ENCODE peak calls at places on chromosomes 6 and 20, in four cellular contexts. T, M, X and U are unnamed samples.
A peak's percentile ranks its signal among the peaks of the same experiment; 100 is the strongest.

GRCh38 chr6:158131926-158132325 is 36.1 kb downstream of the SERAC1 start:
- DNase-seq in T (peak; percentile 31), M (peak; percentile 13), X (no peak), U (peak; percentile 13)

GRCh38 chr20:12056836-12057235 is 139.1 kb downstream of the BTBD3 start:
- DNase-seq in T (no peak), M (no peak), X (no peak), U (no peak)

GRCh38 chr6:24340998-24341934 is 16.6 kb downstream of the DCDC2 start:
- DNase-seq in T (no peak), M (no peak), X (no peak), U (no peak)

GRCh38 chr6:153976921-153977693 is 61.9 kb upstream of the OPRM1 start:
- DNase-seq in T (no peak), M (no peak), X (peak; percentile 4), U (no peak)

GRCh38 chr20:62338294-62338620 is 28.9 kb downstream of the LAMA5 start:
- DNase-seq in T (no peak), M (no peak), X (no peak), U (no peak)

GRCh38 chr6:11920566-11920965 is 91.5 kb upstream of the HIVEP1 start:
- DNase-seq in T (no peak), M (no peak), X (no peak), U (no peak)

GRCh38 chr20:48238781-48239180 is 453.5 kb upstream of the SULF2 start:
- DNase-seq in T (no peak), M (no peak), X (no peak), U (no peak)

GRCh38 chr6:129215916-129216525 is 333.1 kb downstream of the LAMA2 start:
- DNase-seq in T (no peak), M (no peak), X (no peak), U (no peak)

GRCh38 chr6:101545171-101545570 is 151.7 kb downstream of the GRIK2 start:
- DNase-seq in T (no peak), M (no peak), X (no peak), U (no peak)

GRCh38 chr20:10213526-10213925 is 5.1 kb upstream of the SNAP25 start:
- DNase-seq in T (no peak), M (no peak), X (no peak), U (no peak)

GRCh38 chr20:14312001-14312400 is 25.4 kb downstream of the FLRT3 start:
- DNase-seq in T (no peak), M (no peak), X (no peak), U (no peak)

GRCh38 chr6:100464910-100465700 is at the start of gene SIM1:
- DNase-seq in T (no peak), M (no peak), X (no peak), U (peak; percentile 5)

GRCh38 chr6:125944434-125944816 is 12.1 kb upstream of the HINT3 start:
- DNase-seq in T (no peak), M (no peak), X (no peak), U (peak; percentile 78)

GRCh38 chr6:168067081-168067480 is 11.9 kb downstream of the FRMD1 start:
- DNase-seq in T (no peak), M (no peak), X (no peak), U (no peak)
- TF ChIP-seq SPI1 in T (no peak), M (no peak), X (no peak), U (no peak)

DNA sequence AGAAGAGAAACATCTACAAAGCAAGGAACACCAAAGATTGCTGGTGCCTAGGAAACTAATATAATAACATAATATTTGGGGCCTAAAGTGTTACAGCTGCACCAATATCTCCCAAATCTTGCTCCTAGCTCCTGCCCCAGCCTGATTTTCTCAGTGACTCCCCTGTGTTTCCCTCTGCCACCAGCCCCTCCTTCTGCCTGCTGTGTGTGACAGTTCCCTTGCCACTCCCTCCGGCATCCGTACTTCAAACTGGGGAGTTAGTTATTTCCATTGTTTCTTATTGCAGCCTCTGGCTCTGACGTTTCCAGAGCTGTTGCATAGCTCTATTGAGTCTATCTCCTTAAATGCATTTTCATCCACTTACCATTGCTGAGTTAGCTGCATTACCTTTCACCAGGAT is 43.0 kb downstream of the ESR1 start:
- DNase-seq in T (no peak), M (no peak), X (no peak), U (no peak)
- TF ChIP-seq SPI1 in T (no peak), M (no peak), X (no peak), U (no peak)

GRCh38 chr6:160966493-160967229 is 24.9 kb upstream of the MAP3K4 start:
- DNase-seq in T (no peak), M (no peak), X (no peak), U (no peak)
- TF ChIP-seq SPI1 in T (no peak), M (no peak), X (no peak), U (no peak)

DNA sequence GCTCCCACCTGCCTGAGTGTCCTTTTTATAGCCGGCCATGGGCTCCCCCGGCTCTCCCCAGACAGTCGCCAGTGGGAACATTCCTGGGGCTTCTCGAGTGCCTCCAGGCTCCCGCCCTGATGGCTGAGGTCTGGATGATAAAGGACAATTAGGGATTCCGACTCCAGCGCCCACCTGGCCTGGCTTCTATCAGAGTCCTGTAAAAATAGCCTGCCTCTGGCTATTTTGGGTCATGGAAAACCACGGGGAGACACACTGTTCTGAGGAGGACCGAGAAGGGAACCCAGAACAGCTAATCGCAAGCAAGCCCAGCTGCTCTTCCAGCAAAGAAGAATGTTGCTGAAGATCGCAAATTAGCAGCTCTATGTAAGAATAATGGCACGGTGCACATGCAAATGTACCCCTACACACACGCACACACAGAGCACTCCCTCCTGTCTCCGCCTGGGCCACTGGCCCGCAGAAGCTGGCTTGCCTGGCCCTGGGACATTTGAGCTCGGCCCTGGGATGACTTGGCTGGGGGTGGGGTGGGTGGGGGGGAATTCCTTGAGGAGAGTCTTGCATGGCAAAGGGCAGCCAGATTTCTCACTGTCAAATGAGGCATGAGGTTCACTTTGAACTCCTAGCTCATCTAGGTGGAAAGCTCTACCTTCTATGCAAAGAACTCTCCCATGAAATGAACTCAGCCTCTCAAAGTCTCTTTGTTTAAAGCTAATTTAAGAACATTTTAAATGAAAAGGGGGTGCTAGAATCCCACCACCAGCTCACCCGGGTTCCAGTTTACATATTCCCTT is 55.3 kb downstream of the CTCFL start:
- DNase-seq in T (no peak), M (no peak), X (no peak), U (no peak)
- TF ChIP-seq SPI1 in T (no peak), M (no peak), X (no peak), U (no peak)

DNA sequence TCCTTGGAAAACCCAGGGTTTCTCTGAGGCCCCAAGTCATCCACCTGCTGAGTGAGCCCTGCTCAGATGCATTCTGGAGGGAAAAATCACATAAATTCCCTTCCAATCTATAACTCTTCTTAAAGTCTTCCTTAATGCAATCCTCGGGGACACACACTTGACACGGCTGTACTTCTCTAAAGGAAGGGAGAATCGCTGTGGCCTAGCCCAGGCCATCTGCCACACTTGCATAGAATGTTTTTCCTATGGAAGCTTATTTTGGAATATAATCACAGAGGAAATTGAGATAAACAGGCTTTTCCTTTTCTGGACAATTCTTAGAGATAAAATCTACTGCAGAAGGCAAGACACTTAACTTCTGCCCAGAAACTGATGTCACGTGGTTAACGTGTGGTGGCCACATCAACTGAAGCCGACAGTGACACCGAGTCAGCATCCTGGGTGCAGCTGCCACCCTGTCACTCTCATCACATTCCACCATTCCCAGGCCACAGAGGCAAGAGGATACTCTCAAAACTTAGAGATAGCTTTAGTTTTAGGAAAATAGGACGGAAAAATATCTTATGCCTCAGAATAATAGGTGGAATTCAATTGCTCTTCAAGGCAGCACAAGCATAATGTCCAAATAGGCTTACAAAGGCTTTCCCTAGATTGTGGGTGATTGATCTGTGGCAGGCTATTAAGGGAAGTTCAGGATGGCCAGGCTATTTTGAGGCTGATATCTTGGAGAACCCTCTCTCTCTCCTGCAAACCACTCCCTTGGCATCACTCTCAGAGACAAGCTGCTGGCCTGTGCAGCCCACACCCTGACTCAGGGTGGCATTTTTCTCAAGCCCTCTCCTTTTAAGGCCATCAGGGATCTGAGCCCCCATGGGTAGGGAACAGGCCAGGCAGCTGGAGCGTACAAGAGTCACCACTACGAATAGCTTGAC is 29.6 kb downstream of the PSMB1 start:
- DNase-seq in T (no peak), M (no peak), X (no peak), U (no peak)
- TF ChIP-seq SPI1 in T (no peak), M (no peak), X (no peak), U (no peak)

DNA sequence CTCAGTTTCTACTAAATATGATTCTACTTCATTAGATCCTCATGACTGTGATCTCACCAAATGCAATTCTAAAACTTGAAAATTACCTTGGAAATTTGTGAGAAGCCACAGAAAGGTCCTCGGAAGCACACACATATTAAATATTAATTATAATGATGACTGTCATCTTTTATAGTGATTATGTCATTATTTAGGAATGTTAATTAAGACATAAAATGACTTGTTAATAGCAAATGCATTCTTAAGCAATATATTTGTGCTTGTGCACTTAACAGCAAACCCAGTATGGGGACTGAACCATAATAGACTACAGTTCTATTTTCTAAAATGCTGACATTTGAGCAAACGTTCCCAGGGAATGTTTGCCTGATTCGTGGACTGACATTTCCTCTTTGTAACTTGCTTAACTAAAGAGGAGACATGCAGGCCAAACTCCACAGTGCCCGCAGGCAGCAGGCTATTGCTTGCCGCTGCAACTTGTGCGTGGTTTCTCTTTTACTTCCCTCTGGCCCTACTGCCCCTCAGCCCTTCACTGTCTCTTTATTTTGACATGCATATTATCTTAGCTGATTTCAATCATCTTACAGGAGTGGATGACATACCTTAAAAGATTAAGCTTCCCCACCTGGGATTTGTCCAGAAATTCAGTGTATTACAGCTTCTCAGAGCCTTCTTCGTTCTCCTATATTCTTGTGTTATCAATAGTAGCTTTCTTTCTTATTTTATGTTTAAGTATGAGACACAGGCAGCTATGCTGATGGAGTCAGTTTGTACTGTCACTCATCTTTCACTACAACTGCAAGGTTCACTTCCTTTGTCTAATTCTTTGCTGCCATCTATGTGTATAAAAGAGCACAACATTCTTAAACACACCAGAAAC is 141.5 kb downstream of the GMDS start:
- DNase-seq in T (no peak), M (no peak), X (peak; percentile 11), U (no peak)
- TF ChIP-seq SPI1 in T (no peak), M (no peak), X (no peak), U (peak; percentile 30)

GRCh38 chr20:19834783-19835182 is 76.7 kb downstream of the RIN2 start:
- DNase-seq in T (no peak), M (no peak), X (no peak), U (no peak)
- TF ChIP-seq SPI1 in T (no peak), M (no peak), X (no peak), U (no peak)

GRCh38 chr6:166317261-166318212 is 9.3 kb upstream of the PRR18 start:
- DNase-seq in T (no peak), M (no peak), X (no peak), U (no peak)
- TF ChIP-seq SPI1 in T (no peak), M (no peak), X (no peak), U (no peak)

DNA sequence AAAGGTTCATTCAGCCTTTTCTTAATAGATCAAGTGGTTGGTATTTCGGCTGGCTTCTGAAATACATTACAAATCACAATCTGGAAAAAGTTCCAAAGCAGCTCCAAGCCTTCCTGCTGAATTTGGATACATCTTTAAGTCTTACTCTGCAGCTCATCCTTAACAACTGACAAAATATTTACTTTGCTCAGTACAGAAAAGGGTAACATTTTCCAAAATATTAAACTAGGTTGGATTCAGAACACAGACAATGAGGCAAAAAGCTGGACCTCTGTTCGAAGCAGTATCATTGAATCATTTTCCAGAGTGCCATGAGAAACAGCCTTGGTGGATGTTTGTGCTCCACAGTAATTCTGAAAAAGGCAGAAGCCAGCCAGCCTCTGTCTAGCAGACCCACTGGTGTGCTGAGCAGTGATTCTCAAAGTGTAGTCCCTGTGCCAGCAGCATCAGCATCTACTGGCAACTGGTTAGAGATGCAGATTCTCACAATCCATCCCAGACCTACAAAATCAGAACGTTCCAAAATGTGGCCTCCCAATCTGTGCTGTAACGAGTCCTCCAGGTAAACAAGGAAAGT is 162.2 kb downstream of the AIG1 start:
- DNase-seq in T (no peak), M (no peak), X (no peak), U (no peak)
- TF ChIP-seq SPI1 in T (no peak), M (no peak), X (no peak), U (no peak)